ENCODE peak calls at places on chromosomes 3 and 15, in eight cellular contexts. O is cardiac fibroblast, C is natural killer cell, X is H7, V is glutamatergic neuron, H is HCEC 1CT, T is NCI-H460, Y is A549. J is an unnamed sample.
A peak's percentile ranks its signal among the peaks of the same experiment; 100 is the strongest.

GRCh38 chr3:115086379-115086778 is 60.7 kb downstream of the ZBTB20 start:
- DNase-seq in O (no peak), C (no peak), X (no peak), V (no peak), H (no peak), T (no peak), Y (no peak), J (no peak)

GRCh38 chr3:183298708-183299153 is 45.7 kb downstream of the B3GNT5 start:
- DNase-seq in O (peak; percentile 90), C (no peak), X (peak; percentile 47), V (peak; percentile 65), H (peak; percentile 94), T (no peak), Y (peak; percentile 38), J (no peak)

GRCh38 chr3:10526366-10526765 is 21.0 kb upstream of the ATP2B2 start:
- DNase-seq in O (no peak), C (peak; percentile 2), X (no peak), V (no peak), H (no peak), T (no peak), Y (no peak), J (no peak)

GRCh38 chr3:47650294-47650693 is 71.6 kb upstream of the CSPG5 start:
- DNase-seq in O (no peak), C (no peak), X (no peak), V (no peak), H (no peak), T (no peak), Y (no peak), J (no peak)

GRCh38 chr3:111903067-111903511 is 44.0 kb downstream of the PHLDB2 start:
- DNase-seq in O (peak; percentile 62), C (no peak), X (no peak), V (no peak), H (peak; percentile 90), T (no peak), Y (peak; percentile 82), J (no peak)

GRCh38 chr3:50620846-50621245 is 3.9 kb downstream of the MAPKAPK3 start:
- DNase-seq in O (no peak), C (no peak), X (no peak), V (no peak), H (no peak), T (no peak), Y (no peak), J (no peak)

GRCh38 chr3:184968115-184968514 is 156.1 kb downstream of the VPS8 start:
- DNase-seq in O (no peak), C (no peak), X (no peak), V (no peak), H (no peak), T (no peak), Y (no peak), J (no peak)

GRCh38 chr15:78272776-78273175 is 8.4 kb downstream of the DNAJA4 start:
- DNase-seq in O (no peak), C (no peak), X (no peak), V (no peak), H (no peak), T (no peak), Y (no peak), J (no peak)

GRCh38 chr15:68807249-68807648 is 13.4 kb downstream of the ANP32A start:
- DNase-seq in O (no peak), C (no peak), X (peak; percentile 65), V (no peak), H (no peak), T (no peak), Y (no peak), J (no peak)

GRCh38 chr15:92184142-92184541 is 209.5 kb upstream of the ST8SIA2 start:
- DNase-seq in O (no peak), C (no peak), X (no peak), V (no peak), H (no peak), T (no peak), Y (no peak), J (no peak)

GRCh38 chr3:61524933-61525332 is 36.4 kb upstream of the PTPRG start:
- DNase-seq in O (peak; percentile 31), C (no peak), X (no peak), V (no peak), H (no peak), T (no peak), Y (no peak), J (no peak)

GRCh38 chr3:95120921-95121320 is 1058.1 kb downstream of the NSUN3 start:
- DNase-seq in O (no peak), C (no peak), X (no peak), V (no peak), H (no peak), T (no peak), Y (no peak), J (no peak)

GRCh38 chr15:28018291-28019044 is 80.6 kb downstream of the OCA2 start:
- DNase-seq in O (no peak), C (no peak), X (peak; percentile 25), V (no peak), H (no peak), T (no peak), Y (no peak), J (no peak)

GRCh38 chr3:13245579-13245978 is 172.3 kb upstream of the IQSEC1 start:
- DNase-seq in O (no peak), C (no peak), X (no peak), V (no peak), H (no peak), T (no peak), Y (no peak), J (no peak)

GRCh38 chr3:104556372-104557078 is 810.2 kb upstream of the ALCAM start:
- DNase-seq in O (peak; percentile 4), C (no peak), X (no peak), V (no peak), H (no peak), T (no peak), Y (no peak), J (no peak)

GRCh38 chr3:38454179-38454883 is 641 bp downstream of the ACVR2B start:
- DNase-seq in O (no peak), C (no peak), X (peak; percentile 76), V (peak; percentile 57), H (peak; percentile 8), T (no peak), Y (peak; percentile 29), J (peak; percentile 28)

GRCh38 chr15:57429098-57429497 is 52.8 kb downstream of the CGNL1 start:
- DNase-seq in O (no peak), C (no peak), X (no peak), V (no peak), H (no peak), T (no peak), Y (no peak), J (no peak)

GRCh38 chr15:44545934-44546802 is 9.2 kb downstream of the EIF3J start:
- DNase-seq in O (no peak), C (no peak), X (peak; percentile 37), V (no peak), H (peak; percentile 57), T (no peak), Y (no peak), J (no peak)

GRCh38 chr3:191355406-191355805 is 25.1 kb upstream of the UTS2B start:
- DNase-seq in O (no peak), C (no peak), X (no peak), V (no peak), H (no peak), T (no peak), Y (no peak), J (no peak)

GRCh38 chr3:171704814-171705213 is 105.5 kb downstream of the PLD1 start:
- DNase-seq in O (no peak), C (no peak), X (no peak), V (no peak), H (no peak), T (no peak), Y (no peak), J (no peak)

GRCh38 chr3:37819591-37819990 is 42.1 kb upstream of the CTDSPL start:
- DNase-seq in O (peak; percentile 29), C (no peak), X (no peak), V (no peak), H (no peak), T (no peak), Y (no peak), J (no peak)

GRCh38 chr15:44081223-44082013 is 113.7 kb downstream of the FRMD5 start:
- DNase-seq in O (peak; percentile 34), C (no peak), X (no peak), V (no peak), H (peak; percentile 45), T (no peak), Y (no peak), J (no peak)

GRCh38 chr15:74958320-74958907 is 1.8 kb upstream of the RPP25 start:
- DNase-seq in O (peak; percentile 52), C (no peak), X (peak; percentile 77), V (peak; percentile 70), H (peak; percentile 45), T (no peak), Y (peak; percentile 85), J (no peak)

GRCh38 chr3:72312339-72312738 is 527.4 kb upstream of the PROK2 start:
- DNase-seq in O (no peak), C (no peak), X (no peak), V (no peak), H (no peak), T (no peak), Y (no peak), J (no peak)

GRCh38 chr15:42037650-42038049 is 16.8 kb upstream of the PLA2G4E start:
- DNase-seq in O (no peak), C (no peak), X (no peak), V (no peak), H (no peak), T (no peak), Y (no peak), J (no peak)

GRCh38 chr3:170322501-170323328 is 34.8 kb upstream of the SKIL start:
- DNase-seq in O (no peak), C (no peak), X (no peak), V (no peak), H (no peak), T (no peak), Y (no peak), J (no peak)

GRCh38 chr3:117665311-117665710 is 955.7 kb downstream of the TUSC7 start:
- DNase-seq in O (no peak), C (no peak), X (no peak), V (no peak), H (no peak), T (no peak), Y (no peak), J (no peak)

GRCh38 chr3:124916837-124917409 is 17.6 kb downstream of the MUC13 start:
- DNase-seq in O (peak; percentile 27), C (no peak), X (no peak), V (no peak), H (no peak), T (no peak), Y (no peak), J (no peak)

GRCh38 chr3:128794788-128795649 is 69.0 kb downstream of the RAB7A start:
- DNase-seq in O (peak; percentile 72), C (peak; percentile 47), X (peak; percentile 87), V (peak; percentile 68), H (peak; percentile 62), T (peak; percentile 57), Y (peak; percentile 54), J (peak; percentile 34)

GRCh38 chr15:97174886-97175540 is 785.5 kb upstream of the ARRDC4 start:
- DNase-seq in O (no peak), C (no peak), X (no peak), V (no peak), H (no peak), T (no peak), Y (no peak), J (no peak)

GRCh38 chr15:74144153-74144775 is 13.9 kb downstream of the ISLR2 start:
- DNase-seq in O (no peak), C (no peak), X (peak; percentile 55), V (no peak), H (no peak), T (no peak), Y (peak; percentile 68), J (no peak)

GRCh38 chr3:194296832-194297666 is 54.1 kb downstream of the CPN2 start:
- DNase-seq in O (peak; percentile 52), C (no peak), X (peak; percentile 97), V (peak; percentile 68), H (no peak), T (no peak), Y (no peak), J (no peak)

GRCh38 chr3:61118830-61119229 is 132.4 kb downstream of the FHIT start:
- DNase-seq in O (no peak), C (no peak), X (no peak), V (no peak), H (no peak), T (no peak), Y (no peak), J (no peak)

GRCh38 chr15:85592148-85592547 is 202.6 kb downstream of the KLHL25 start:
- DNase-seq in O (peak; percentile 89), C (no peak), X (no peak), V (no peak), H (peak; percentile 78), T (peak; percentile 16), Y (peak; percentile 79), J (no peak)

J was measured in activated effector memory CD4-positive, alpha-beta T cell treated with Interleukin-2 at 50 U/mL for 16 hours.